ENCODE peak calls at places on chromosome 17, in seven cellular contexts. F, V, S, D, Q, U and H are unnamed samples.

GRCh38 chr17:17928422-17929386 is 43.5 kb downstream of the TOM1L2 start:
- DNase-seq in D (no peak), S (no peak), Q (no peak), F (no peak), U (no peak), V (no peak), H (no peak)

GRCh38 chr17:38419508-38419981 is 8.7 kb upstream of the ARHGAP23 start:
- DNase-seq in F (no peak), D (no peak), V (no peak), S (no peak), Q (no peak), U (no peak), H (no peak)

GRCh38 chr17:82791532-82791931 is 39.7 kb downstream of the TBCD start:
- DNase-seq in S (peak), D (no peak), Q (no peak), V (no peak), F (no peak), U (no peak), H (no peak)

GRCh38 chr17:6573982-6574688 is 17.8 kb upstream of the PITPNM3 start:
- DNase-seq in F (no peak), Q (no peak), U (no peak), V (no peak), D (no peak), S (no peak), H (no peak)

GRCh38 chr17:17246879-17247278 is 9.9 kb upstream of the FLCN start:
- DNase-seq in V (no peak), Q (no peak), S (no peak), U (no peak), F (no peak), D (no peak), H (no peak)

GRCh38 chr17:26731005-26731921 is 562.7 kb upstream of the WSB1 start:
- DNase-seq in D (no peak), F (no peak), S (no peak), U (no peak), Q (no peak), V (no peak), H (no peak)

GRCh38 chr17:70320642-70321345 is 151.5 kb downstream of the KCNJ2 start:
- DNase-seq in D (no peak), S (no peak), Q (peak), U (no peak), F (no peak), V (no peak), H (no peak)

GRCh38 chr17:5861246-5861645 is 208.9 kb upstream of the WSCD1 start:
- DNase-seq in V (no peak), S (no peak), Q (no peak), U (no peak), F (no peak), D (no peak), H (no peak)

GRCh38 chr17:2889256-2889655 is 93.0 kb downstream of the RAP1GAP2 start:
- DNase-seq in Q (no peak), S (no peak), F (no peak), V (no peak), U (no peak), D (no peak), H (no peak)

GRCh38 chr17:62405451-62405850 is 18.2 kb upstream of the METTL2A start:
- DNase-seq in D (no peak), F (no peak), V (no peak), S (no peak), Q (no peak), U (no peak), H (no peak)

GRCh38 chr17:82830249-82830661 is 9.6 kb downstream of the ZNF750 start:
- DNase-seq in Q (no peak), U (no peak), V (peak), F (no peak), D (no peak), S (no peak), H (no peak)

GRCh38 chr17:37176683-37177082 is 199.1 kb upstream of the C17orf78 start:
- DNase-seq in S (no peak), U (no peak), D (no peak), Q (no peak), F (no peak), V (no peak), H (no peak)

GRCh38 chr17:74386397-74386796 is 19.1 kb downstream of the GPR142 start:
- DNase-seq in D (peak), S (no peak), Q (no peak), V (no peak), U (no peak), F (no peak), H (no peak)

GRCh38 chr17:37273419-37274051 is 102.2 kb upstream of the C17orf78 start:
- DNase-seq in S (no peak), D (peak), Q (no peak), V (no peak), F (no peak), U (no peak), H (no peak)

GRCh38 chr17:40095944-40096791 is 4.2 kb downstream of the NR1D1 start:
- DNase-seq in F (peak), V (no peak), S (no peak), D (peak), Q (no peak), U (peak), H (peak)

GRCh38 chr17:28634211-28634865 is 10.6 kb downstream of the BLTP2 start:
- DNase-seq in V (no peak), F (no peak), S (no peak), U (no peak), Q (peak), D (no peak), H (no peak)

GRCh38 chr17:67557921-67558320 is 159.8 kb upstream of the NOL11 start:
- DNase-seq in Q (no peak), U (no peak), F (no peak), D (no peak), V (no peak), S (peak), H (no peak)

GRCh38 chr17:40456396-40456951 is 13.2 kb downstream of the IGFBP4 start:
- DNase-seq in V (no peak), U (no peak), D (no peak), S (no peak), Q (no peak), F (no peak), H (no peak)

GRCh38 chr17:48037924-48038323 is 327 bp upstream of the COPZ2 start:
- DNase-seq in U (no peak), Q (no peak), F (no peak), S (no peak), V (no peak), D (no peak), H (no peak)

GRCh38 chr17:3765981-3766380 is 35.0 kb downstream of the ITGAE start:
- DNase-seq in F (no peak), D (no peak), U (no peak), Q (no peak), S (no peak), V (no peak), H (no peak)

GRCh38 chr17:54968954-54969400 is 412 bp downstream of the STXBP4 start:
- DNase-seq in D (no peak), Q (no peak), S (no peak), F (no peak), U (peak), V (no peak), H (no peak)

GRCh38 chr17:77300016-77300686 is 159.4 kb downstream of the SEC14L1 start:
- DNase-seq in Q (no peak), D (peak), U (no peak), V (no peak), S (no peak), F (no peak), H (no peak)